ENCODE peak calls at places on chromosomes 7 and 10, in eight cellular contexts. R is renal cortical epithelial cell; O is IMR-90; Z is immature natural killer cell; T is colonic mucosa; B is stimulated activated CD8-positive, alpha-beta memory T cell treated with anti-CD3 and anti-CD28 coated beads, Interleukin-15, amount 100 ng/mL, for 4 hours; H is activated CD4-positive, alpha-beta T cell treated with anti-CD3 and anti-CD28 coated beads for 24 hours; C is effector memory CD4-positive, alpha-beta T cell. F is an unnamed sample.

GRCh38 chr10:23345861-23346260 is 1.3 kb upstream of the C10orf67 start:
- DNase-seq in Z (no peak), H (no peak), B (no peak), T (no peak), R (peak; percentile 83), O (peak; percentile 94), C (no peak), F (peak; percentile 78)

GRCh38 chr10:3747248-3747960 is 37.6 kb downstream of the KLF6 start:
- DNase-seq in Z (no peak), T (no peak), B (no peak), H (no peak), R (no peak), C (no peak), O (no peak), F (no peak)

GRCh38 chr7:29801929-29802328 is 4.4 kb upstream of the WIPF3 start:
- DNase-seq in C (no peak), H (no peak), T (no peak), R (no peak), O (no peak), Z (no peak), B (no peak), F (no peak)

GRCh38 chr7:50349963-50350944 is 45.7 kb downstream of the IKZF1 start:
- DNase-seq in T (no peak), R (no peak), C (peak; percentile 63), O (no peak), H (peak; percentile 75), Z (peak; percentile 68), B (peak; percentile 58), F (no peak)

GRCh38 chr10:12358863-12359647 is 9.7 kb downstream of the CAMK1D start:
- DNase-seq in Z (peak; percentile 49), T (no peak), H (no peak), O (no peak), C (no peak), B (no peak), R (no peak), F (no peak)

GRCh38 chr7:118575393-118575948 is 351.0 kb downstream of the ANKRD7 start:
- DNase-seq in O (no peak), Z (no peak), C (no peak), R (no peak), T (no peak), H (no peak), B (no peak), F (no peak)

GRCh38 chr7:117639966-117640365 is 160.1 kb downstream of the CFTR start:
- DNase-seq in B (no peak), O (no peak), T (no peak), R (peak; percentile 15), C (no peak), Z (no peak), H (no peak), F (no peak)

GRCh38 chr7:82677493-82677892 is 233.9 kb upstream of the CACNA2D1 start:
- DNase-seq in Z (peak; percentile 52), T (no peak), O (peak; percentile 43), C (peak; percentile 12), R (no peak), H (no peak), B (peak; percentile 32), F (no peak)

GRCh38 chr7:123397746-123398145 is 136.6 kb downstream of the IQUB start:
- DNase-seq in H (no peak), Z (no peak), C (no peak), R (no peak), T (no peak), O (no peak), B (no peak), F (no peak)

GRCh38 chr7:12683678-12684077 is 3.8 kb upstream of the ARL4A start:
- DNase-seq in Z (no peak), O (peak; percentile 33), T (no peak), C (no peak), R (no peak), B (no peak), H (no peak), F (peak; percentile 56)

GRCh38 chr10:101241840-101242707 is 12.8 kb upstream of the LBX1 start:
- DNase-seq in O (peak; percentile 47), H (no peak), T (no peak), Z (no peak), C (no peak), B (no peak), R (no peak), F (no peak)

GRCh38 chr10:75396861-75397570 is 4.5 kb downstream of the ZNF503 start:
- DNase-seq in C (no peak), T (peak; percentile 33), B (no peak), Z (no peak), H (no peak), R (no peak), O (no peak), F (no peak)

GRCh38 chr10:17409170-17409733 is 45.1 kb downstream of the ST8SIA6 start:
- DNase-seq in H (no peak), Z (peak; percentile 46), C (no peak), B (no peak), O (peak; percentile 5), R (peak; percentile 22), T (no peak), F (no peak)

GRCh38 chr7:99190359-99191009 is 17.4 kb downstream of the KPNA7 start:
- DNase-seq in Z (no peak), O (no peak), H (no peak), C (no peak), R (no peak), T (no peak), B (no peak), F (no peak)

GRCh38 chr7:84384417-84384816 is 189.8 kb upstream of the SEMA3A start:
- DNase-seq in T (no peak), H (no peak), C (no peak), B (no peak), R (peak; percentile 18), O (peak; percentile 46), Z (no peak), F (peak; percentile 91)

GRCh38 chr10:60978287-60979115 is 34.5 kb upstream of the RHOBTB1 start:
- DNase-seq in Z (no peak), B (no peak), R (peak; percentile 32), C (no peak), H (no peak), T (no peak), O (peak; percentile 38), F (peak; percentile 61)

GRCh38 chr10:76576276-76576962 is 1061.2 kb downstream of the KCNMA1 start:
- DNase-seq in O (peak; percentile 76), R (peak; percentile 49), H (no peak), T (no peak), B (no peak), C (no peak), Z (no peak), F (no peak)

GRCh38 chr10:98528785-98529183 is 82.0 kb upstream of the HPS1 start:
- DNase-seq in Z (no peak), C (no peak), R (no peak), H (no peak), B (no peak), O (no peak), T (no peak), F (no peak)

GRCh38 chr7:116330961-116331360 is 120.6 kb downstream of the TES start:
- DNase-seq in C (no peak), B (no peak), R (no peak), H (no peak), O (peak; percentile 29), Z (no peak), T (no peak), F (no peak)

GRCh38 chr7:8260871-8261707 is 878 bp downstream of the ICA1 start:
- DNase-seq in T (peak; percentile 74), C (no peak), R (peak; percentile 33), B (no peak), Z (no peak), H (no peak), O (no peak), F (no peak)

GRCh38 chr7:64045301-64046040 is at the start of gene ZNF727:
- DNase-seq in O (no peak), B (peak; percentile 14), C (no peak), T (peak; percentile 60), Z (peak; percentile 68), R (no peak), H (no peak), F (no peak)

GRCh38 chr7:81854518-81854917 is 84.7 kb upstream of the HGF start:
- DNase-seq in B (no peak), T (no peak), R (no peak), C (no peak), H (no peak), O (no peak), Z (no peak), F (no peak)

GRCh38 chr7:106774768-106775551 is 90.1 kb upstream of the PIK3CG start:
- DNase-seq in H (no peak), T (no peak), O (peak; percentile 27), Z (no peak), R (no peak), C (no peak), B (peak; percentile 30), F (no peak)

GRCh38 chr10:19638173-19638872 is 177.9 kb upstream of the PLXDC2 start:
- DNase-seq in T (no peak), O (peak; percentile 95), R (peak; percentile 80), H (no peak), Z (no peak), C (no peak), B (no peak), F (peak; percentile 5)

GRCh38 chr10:13690281-13690825 is 103.6 kb downstream of the PRPF18 start:
- DNase-seq in B (no peak), R (no peak), Z (no peak), T (no peak), O (no peak), C (no peak), H (no peak), F (no peak)

GRCh38 chr10:24723386-24723787 is 300 bp downstream of the ARHGAP21 start:
- DNase-seq in Z (peak; percentile 42), O (peak; percentile 36), B (no peak), R (no peak), T (peak; percentile 33), H (no peak), C (no peak), F (no peak)

GRCh38 chr10:50552771-50553535 is 70.8 kb downstream of the SGMS1 start:
- DNase-seq in O (peak; percentile 36), T (peak; percentile 49), C (peak; percentile 3), H (no peak), R (peak; percentile 72), Z (peak; percentile 71), B (no peak), F (no peak)

GRCh38 chr10:112912441-112912911 is 37.6 kb upstream of the TCF7L2 start:
- DNase-seq in R (peak; percentile 81), H (no peak), O (peak; percentile 25), C (no peak), B (no peak), T (no peak), Z (no peak), F (peak; percentile 81)

GRCh38 chr10:89213191-89213808 is 6.2 kb upstream of the CH25H start:
- DNase-seq in C (no peak), T (no peak), R (peak; percentile 70), Z (peak; percentile 42), B (no peak), O (peak; percentile 63), H (no peak), F (peak; percentile 30)

GRCh38 chr10:4801405-4801804 is 24.6 kb upstream of the AKR1E2 start:
- DNase-seq in O (no peak), Z (no peak), R (no peak), T (no peak), H (no peak), B (no peak), C (no peak), F (no peak)

GRCh38 chr7:121157885-121158590 is 169.5 kb downstream of the CPED1 start:
- DNase-seq in B (no peak), O (no peak), R (no peak), Z (no peak), T (no peak), C (no peak), H (no peak), F (no peak)

F was measured in COLO829.